ENCODE peak calls at places on chromosomes 12 and 14, in seven cellular contexts. R is GM23338, N is HepG2, V is suprapubic skin, D is GM12878, P is Panc1, Y is stomach. T is an unnamed sample.
A peak's percentile ranks its signal among the peaks of the same experiment; 100 is the strongest.

GRCh38 chr12:53586745-53587144 is 39.4 kb downstream of the ATF7 start:
- DNase-seq in R (no peak), N (no peak), V (no peak), D (no peak), P (no peak), Y (no peak), T (no peak)

GRCh38 chr14:54776361-54777001 is 126.1 kb downstream of the GCH1 start:
- DNase-seq in R (no peak), N (no peak), V (no peak), D (peak; percentile 24), P (no peak), Y (no peak), T (peak; percentile 18)

GRCh38 chr12:79187032-79187431 is 322.5 kb downstream of the SYT1 start:
- DNase-seq in R (no peak), N (no peak), V (no peak), D (no peak), P (no peak), Y (no peak), T (no peak)

GRCh38 chr12:38392584-38393144 is 76.1 kb downstream of the ALG10B start:
- DNase-seq in R (no peak), N (no peak), V (no peak), D (no peak), P (no peak), Y (no peak), T (peak; percentile 57)

GRCh38 chr14:95507174-95507573 is 9.3 kb downstream of the SYNE3 start:
- DNase-seq in R (no peak), N (no peak), V (peak; percentile 88), D (no peak), P (no peak), Y (peak; percentile 67), T (peak; percentile 99)

GRCh38 chr14:59020382-59020781 is 168.1 kb upstream of the DAAM1 start:
- DNase-seq in R (peak; percentile 52), N (no peak), V (no peak), D (no peak), P (no peak), Y (no peak), T (no peak)

GRCh38 chr12:103688659-103689058 is 101.6 kb downstream of the STAB2 start:
- DNase-seq in R (no peak), N (no peak), V (no peak), D (no peak), P (no peak), Y (no peak), T (no peak)

GRCh38 chr14:90483551-90483950 is 86.7 kb downstream of the CALM1 start:
- DNase-seq in R (peak; percentile 12), N (no peak), V (no peak), D (no peak), P (no peak), Y (peak; percentile 67), T (peak; percentile 18)

GRCh38 chr14:30521899-30522736 is 36.8 kb upstream of the G2E3 start:
- DNase-seq in R (peak; percentile 76), N (peak; percentile 57), V (no peak), D (peak; percentile 9), P (peak; percentile 18), Y (no peak), T (no peak)

GRCh38 chr12:82040987-82041743 is 282.0 kb upstream of the PPFIA2 start:
- DNase-seq in R (no peak), N (no peak), V (no peak), D (no peak), P (no peak), Y (no peak), T (peak; percentile 6)

GRCh38 chr14:23620177-23620702 is 15.9 kb upstream of the DHRS2 start:
- DNase-seq in R (no peak), N (no peak), V (no peak), D (no peak), P (no peak), Y (no peak), T (no peak)

GRCh38 chr14:99656171-99656570 is 11.2 kb downstream of the HHIPL1 start:
- DNase-seq in R (no peak), N (no peak), V (no peak), D (no peak), P (no peak), Y (no peak), T (no peak)

GRCh38 chr14:99566009-99566389 is 38.0 kb downstream of the CCDC85C start:
- DNase-seq in R (no peak), N (no peak), V (no peak), D (no peak), P (no peak), Y (peak; percentile 77), T (no peak)

GRCh38 chr12:24608108-24608507 is 340.8 kb downstream of the BCAT1 start:
- DNase-seq in R (no peak), N (no peak), V (no peak), D (no peak), P (no peak), Y (no peak), T (no peak)

GRCh38 chr14:68143341-68143807 is 323.8 kb downstream of the RAD51B start:
- DNase-seq in R (no peak), N (no peak), V (peak; percentile 92), D (no peak), P (no peak), Y (peak; percentile 45), T (no peak)

GRCh38 chr14:95885866-95886265 is 9.2 kb downstream of the TUNAR start:
- DNase-seq in R (no peak), N (no peak), V (no peak), D (no peak), P (no peak), Y (peak; percentile 55), T (no peak)

GRCh38 chr12:81077329-81077685 is 572 bp upstream of the ACSS3 start:
- DNase-seq in R (peak; percentile 91), N (peak; percentile 79), V (no peak), D (no peak), P (no peak), Y (no peak), T (no peak)

GRCh38 chr12:14810953-14811483 is 3.0 kb downstream of the SMCO3 start:
- DNase-seq in R (peak; percentile 59), N (peak; percentile 44), V (no peak), D (no peak), P (no peak), Y (no peak), T (no peak)

GRCh38 chr12:110575326-110575725 is 7.8 kb downstream of the PPTC7 start:
- DNase-seq in R (no peak), N (peak; percentile 97), V (no peak), D (no peak), P (no peak), Y (no peak), T (no peak)

GRCh38 chr14:24840204-24840893 is 206.4 kb upstream of the GZMB start:
- DNase-seq in R (no peak), N (peak; percentile 84), V (no peak), D (no peak), P (no peak), Y (no peak), T (no peak)

GRCh38 chr14:34536951-34537676 is 2.4 kb downstream of the EAPP start:
- DNase-seq in R (no peak), N (no peak), V (no peak), D (no peak), P (no peak), Y (no peak), T (no peak)

GRCh38 chr12:48061943-48062719 is 43.7 kb downstream of the SENP1 start:
- DNase-seq in R (peak; percentile 48), N (no peak), V (no peak), D (no peak), P (no peak), Y (no peak), T (no peak)

GRCh38 chr12:1918081-1918874 is at the start of gene CACNA2D4:
- DNase-seq in R (no peak), N (no peak), V (peak; percentile 65), D (no peak), P (no peak), Y (peak; percentile 22), T (peak; percentile 80)

GRCh38 chr12:3496964-3497363 is 6.0 kb downstream of the PRMT8 start:
- DNase-seq in R (peak; percentile 74), N (peak; percentile 12), V (no peak), D (no peak), P (no peak), Y (no peak), T (no peak)

GRCh38 chr14:60002819-60003492 is 83.0 kb downstream of the LRRC9 start:
- DNase-seq in R (no peak), N (peak; percentile 0), V (no peak), D (no peak), P (no peak), Y (peak; percentile 59), T (no peak)

GRCh38 chr14:33674716-33675115 is 276.2 kb downstream of the EGLN3 start:
- DNase-seq in R (no peak), N (no peak), V (no peak), D (no peak), P (no peak), Y (no peak), T (no peak)

GRCh38 chr12:642633-643477 is 20.4 kb downstream of the NINJ2 start:
- DNase-seq in R (peak; percentile 83), N (no peak), V (peak; percentile 85), D (no peak), P (no peak), Y (peak; percentile 78), T (peak; percentile 89)

GRCh38 chr12:30169839-30170591 is 386.3 kb upstream of the TMTC1 start:
- DNase-seq in R (peak; percentile 79), N (no peak), V (no peak), D (no peak), P (no peak), Y (no peak), T (no peak)

GRCh38 chr14:98909251-98909944 is 362.6 kb downstream of the BCL11B start:
- DNase-seq in R (no peak), N (peak; percentile 31), V (no peak), D (no peak), P (peak; percentile 51), Y (no peak), T (no peak)

DNA sequence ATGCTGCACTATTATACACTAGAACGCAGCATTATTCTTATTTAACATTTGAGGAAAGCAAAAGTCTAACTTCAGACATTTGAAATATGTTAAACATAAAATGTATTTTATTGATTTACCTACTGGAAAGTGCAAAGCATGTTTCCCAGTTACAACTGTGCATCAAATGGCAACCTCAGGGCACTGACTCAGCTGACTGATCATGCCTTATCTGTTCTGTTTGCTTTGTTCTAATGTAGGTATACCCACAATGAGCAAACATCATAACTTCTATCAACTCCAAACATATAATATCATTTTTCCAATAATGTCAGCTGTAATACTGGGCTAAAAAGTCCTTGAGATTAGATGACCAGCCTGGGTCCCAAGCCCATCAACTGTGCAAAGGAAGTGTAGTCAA is 431.0 kb downstream of the FOXG1 start:
- DNase-seq in R (no peak), N (no peak), V (no peak), D (no peak), P (no peak), Y (no peak), T (no peak)
- TF ChIP-seq POLR2AphosphoS5 in R (no peak), N (no peak), V (no peak), D (no peak), P (no peak), Y (no peak), T (no peak)

GRCh38 chr12:31524791-31525495 is 66.0 kb downstream of the DENND5B start:
- DNase-seq in R (no peak), N (no peak), V (no peak), D (peak; percentile 67), P (peak; percentile 93), Y (no peak), T (no peak)
- H3K4me3 ChIP-seq in R (no peak overlapping the region), N (no peak overlapping the region), V (no peak overlapping the region), D (peak overlapping the region; percentile 14), P (no peak overlapping the region), Y (no peak overlapping the region), T (no peak overlapping the region)

GRCh38 chr12:96233168-96233567 is 39.0 kb downstream of the ELK3 start:
- DNase-seq in R (no peak), N (no peak), V (peak; percentile 61), D (no peak), P (no peak), Y (no peak), T (no peak)
- TF ChIP-seq POLR2AphosphoS5 in R (no peak), N (no peak), V (no peak), D (no peak), P (no peak), Y (no peak), T (no peak)

GRCh38 chr12:123268850-123269249 is 2.8 kb downstream of the CDK2AP1 start:
- DNase-seq in R (no peak), N (no peak), V (no peak), D (no peak), P (no peak), Y (no peak), T (no peak)
- H3K4me3 ChIP-seq in R (peak overlapping the region; percentile 78), N (no peak overlapping the region), V (peak overlapping the region; percentile 68), D (peak overlapping the region; percentile 95), P (no peak overlapping the region), Y (peak overlapping the region; percentile 66), T (no peak overlapping the region)

T was measured in HL-60.